ENCODE peak calls at places on chromosomes 11 and 22, in six cellular contexts. H is GM12878, E is GM12891, X is H1, Q is K562, L is HepG2. O is an unnamed sample.

GRCh38 chr22:19287889-19288288 is 3.6 kb downstream of the CLTCL1 start:
- DNase-seq in H (no peak), E (no peak), X (no peak), Q (no peak), L (no peak), O (no peak)

GRCh38 chr11:2880646-2881045 is 4.9 kb downstream of the CDKN1C start:
- DNase-seq in H (no peak), E (no peak), X (no peak), Q (no peak), L (no peak), O (no peak)

GRCh38 chr11:32829157-32829679 is 509 bp upstream of the PRRG4 start:
- DNase-seq in H (no peak), E (no peak), X (no peak), Q (no peak), L (no peak), O (no peak)

GRCh38 chr11:85822814-85823213 is 11.9 kb upstream of the SYTL2 start:
- DNase-seq in H (no peak), E (no peak), X (no peak), Q (no peak), L (no peak), O (no peak)

GRCh38 chr11:128886401-128887119 is 4.6 kb upstream of the KCNJ5 start:
- DNase-seq in H (no peak), E (no peak), X (no peak), Q (no peak), L (no peak), O (no peak)

GRCh38 chr11:16763746-16764145 is 25.3 kb downstream of the C11orf58 start:
- DNase-seq in H (no peak), E (no peak), X (no peak), Q (no peak), L (no peak), O (no peak)

GRCh38 chr11:86230921-86231320 is 13.6 kb upstream of the EED start:
- DNase-seq in H (no peak), E (no peak), X (no peak), Q (no peak), L (no peak), O (no peak)

GRCh38 chr22:50297510-50298265 is 9.8 kb downstream of the PLXNB2 start:
- DNase-seq in H (no peak), E (no peak), X (no peak), Q (no peak), L (no peak), O (no peak)

GRCh38 chr11:45676522-45677095 is 11.2 kb upstream of the CHST1 start:
- DNase-seq in H (peak), E (no peak), X (no peak), Q (no peak), L (no peak), O (no peak)

GRCh38 chr11:62716206-62716605 is 8.7 kb downstream of the GNG3 start:
- DNase-seq in H (no peak), E (no peak), X (no peak), Q (no peak), L (no peak), O (no peak)

GRCh38 chr22:22810018-22810427 is 77.6 kb upstream of the IGLL5 start:
- DNase-seq in H (no peak), E (no peak), X (no peak), Q (peak), L (peak), O (no peak)

GRCh38 chr11:45163956-45164575 is 17.6 kb downstream of the PRDM11 start:
- DNase-seq in H (no peak), E (no peak), X (no peak), Q (no peak), L (no peak), O (no peak)

GRCh38 chr11:111978028-111978771 is 41.1 kb downstream of the DIXDC1 start:
- DNase-seq in H (no peak), E (no peak), X (peak), Q (no peak), L (no peak), O (no peak)
- TF ChIP-seq POLR2AphosphoS5 in H (no peak), E (no peak), X (no peak), Q (no peak), L (no peak), O (no peak)

GRCh38 chr11:73520358-73521061 is 77.4 kb downstream of the FAM168A start:
- DNase-seq in H (peak), E (no peak), X (no peak), Q (no peak), L (no peak), O (no peak)
- TF ChIP-seq TAF1 in H (no peak), E (no peak), X (no peak), Q (no peak), L (no peak), O (no peak)

GRCh38 chr22:37561209-37562048 is 1.1 kb downstream of the CDC42EP1 start:
- DNase-seq in H (no peak), E (peak), X (peak), Q (peak), L (peak), O (peak)
- TF ChIP-seq POLR2A in H (no peak), E (no peak), X (no peak), Q (peak), L (peak), O (no peak)

DNA sequence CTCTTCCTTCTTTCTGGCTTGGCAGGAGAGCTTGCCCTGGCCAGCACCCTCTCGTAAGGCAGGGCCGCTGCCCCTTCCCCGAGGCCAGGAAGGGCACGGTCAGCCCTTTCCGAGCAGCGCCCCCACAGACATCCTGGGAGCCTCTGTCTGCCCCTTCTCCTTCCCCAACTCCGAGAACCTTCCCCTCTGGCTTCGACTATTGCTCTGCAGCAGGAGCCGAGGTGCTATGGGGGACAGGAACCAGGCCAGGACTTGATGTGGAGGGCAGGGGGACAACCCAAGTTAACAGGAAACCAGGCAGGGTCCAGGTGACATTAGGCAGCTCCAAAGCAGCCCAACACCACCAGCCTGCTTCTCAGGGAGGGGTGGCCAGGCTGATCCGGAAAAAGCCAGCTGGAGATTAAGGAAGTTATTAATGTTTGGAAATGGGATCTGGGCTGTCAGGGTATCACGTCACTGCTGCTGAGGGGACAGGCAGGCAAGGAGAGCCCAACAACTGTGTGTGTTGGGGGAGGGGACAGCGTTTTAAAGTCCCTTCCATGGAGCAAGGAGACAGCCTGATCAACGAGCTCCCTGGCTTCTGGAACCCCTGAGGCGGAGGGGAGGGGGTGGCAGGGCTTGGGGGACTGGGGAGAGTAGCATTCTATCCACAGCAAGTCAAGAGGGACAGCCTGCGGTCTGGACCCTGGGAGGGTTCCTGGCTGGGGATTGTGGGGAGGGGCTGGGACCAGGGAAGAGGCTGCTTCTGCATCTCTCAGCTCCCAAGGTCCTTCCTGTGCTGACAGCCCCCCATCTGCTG is 27.3 kb downstream of the SYT7 start:
- DNase-seq in H (no peak), E (no peak), X (no peak), Q (no peak), L (no peak), O (no peak)
- TF ChIP-seq POLR2AphosphoS5 in H (no peak), E (no peak), X (no peak), Q (no peak), L (no peak), O (no peak)

DNA sequence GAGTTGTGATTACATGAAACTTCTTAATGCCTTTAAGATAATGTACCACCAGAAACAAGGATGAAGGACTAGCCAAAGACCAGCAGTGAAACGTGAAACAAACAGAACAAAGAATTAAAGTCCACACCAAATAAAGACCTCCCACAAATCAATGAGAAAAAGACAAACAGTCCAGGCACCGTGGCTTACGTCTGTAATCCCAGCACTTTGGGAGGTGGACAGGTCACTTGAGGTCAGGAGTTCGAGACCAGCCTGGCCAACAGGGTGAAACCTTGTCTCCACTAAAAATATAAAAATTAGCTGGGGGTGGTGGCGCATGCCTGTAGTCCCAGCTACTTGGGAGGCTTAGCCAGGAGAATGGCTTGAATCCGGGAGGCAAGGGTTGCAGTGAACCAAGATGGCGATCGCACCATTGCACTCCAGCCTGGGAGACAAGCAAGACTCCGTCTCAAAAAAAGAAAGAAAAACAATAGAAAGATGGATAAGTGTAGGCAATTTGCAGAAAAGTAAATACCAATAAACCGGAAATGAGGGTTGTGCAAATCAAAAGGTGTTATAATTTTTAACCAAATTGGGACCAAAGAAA is 167.8 kb upstream of the GRK3 start:
- DNase-seq in H (no peak), E (no peak), X (no peak), Q (no peak), L (peak), O (no peak)
- TF ChIP-seq TAF1 in H (no peak), E (no peak), X (no peak), Q (no peak), L (no peak), O (no peak)